ENCODE peak calls at places on chromosome 14, in four cellular contexts. D, T, S and O are unnamed samples.

GRCh38 chr14:88189040-88189839 is 133.8 kb downstream of the KCNK10 start:
- DNase-seq in D (peak), T (peak), S (peak), O (peak)

GRCh38 chr14:31880935-31881334 is 196.2 kb upstream of the ARHGAP5 start:
- DNase-seq in D (no peak), T (peak), S (no peak), O (no peak)

GRCh38 chr14:68628605-68629310 is 164.1 kb downstream of the ZFP36L1 start:
- DNase-seq in D (peak), T (peak), S (no peak), O (no peak)

GRCh38 chr14:100726467-100726811 is 253 bp upstream of the DLK1 start:
- DNase-seq in D (no peak), T (no peak), S (no peak), O (no peak)

GRCh38 chr14:99460793-99461192 is 19.9 kb downstream of the SETD3 start:
- DNase-seq in D (no peak), T (no peak), S (no peak), O (no peak)

GRCh38 chr14:25006961-25007795 is 42.8 kb downstream of the STXBP6 start:
- DNase-seq in D (no peak), T (peak), S (no peak), O (no peak)

GRCh38 chr14:90559811-90560492 is 163.1 kb downstream of the CALM1 start:
- DNase-seq in D (no peak), T (peak), S (no peak), O (peak)

GRCh38 chr14:104290058-104290667 is 151.8 kb downstream of the KIF26A start:
- DNase-seq in D (no peak), T (no peak), S (no peak), O (no peak)

GRCh38 chr14:91400696-91401095 is 16.9 kb downstream of the CCDC88C start:
- DNase-seq in D (no peak), T (no peak), S (no peak), O (no peak)

GRCh38 chr14:96053236-96053599 is 14.1 kb downstream of the C14orf132 start:
- DNase-seq in D (no peak), T (no peak), S (no peak), O (no peak)

GRCh38 chr14:67446371-67447032 is 34.5 kb upstream of the PLEK2 start:
- DNase-seq in D (no peak), T (no peak), S (no peak), O (peak)

GRCh38 chr14:59281613-59282012 is 93.1 kb downstream of the DAAM1 start:
- DNase-seq in D (no peak), T (no peak), S (peak), O (no peak)

GRCh38 chr14:68633131-68633991 is 159.5 kb downstream of the ZFP36L1 start:
- DNase-seq in D (peak), T (no peak), S (no peak), O (no peak)

GRCh38 chr14:105944632-105945610 is 418.5 kb downstream of the TMEM121 start:
- DNase-seq in D (peak), T (peak), S (peak), O (peak)